ENCODE peak calls at places on chromosomes 12 and 14, in six cellular contexts. F, O, I, K, H and V are unnamed samples.

GRCh38 chr12:26122681-26123481 is 2.0 kb downstream of the BHLHE41 start:
- DNase-seq in F (peak; percentile 26), O (no peak), K (peak; percentile 74), I (no peak), H (peak; percentile 33), V (peak; percentile 61)

GRCh38 chr14:20469890-20470858 is 968 bp downstream of the PNP start:
- DNase-seq in O (peak; percentile 45), H (peak; percentile 69), I (peak; percentile 47), K (peak; percentile 24), F (no peak), V (peak; percentile 48)

GRCh38 chr12:5059358-5059757 is 15.7 kb downstream of the KCNA5 start:
- DNase-seq in O (no peak), K (no peak), F (no peak), I (no peak), H (no peak), V (no peak)

GRCh38 chr12:27821259-27821973 is 41.4 kb upstream of the MANSC4 start:
- DNase-seq in F (peak; percentile 70), I (peak; percentile 67), O (peak; percentile 77), H (peak; percentile 79), K (peak; percentile 51), V (peak; percentile 96)

GRCh38 chr14:63933110-63933509 is 80.3 kb downstream of the SYNE2 start:
- DNase-seq in O (no peak), H (no peak), F (no peak), K (no peak), I (no peak), V (no peak)

GRCh38 chr12:50043854-50044253 is 13.5 kb upstream of the ASIC1 start:
- DNase-seq in I (no peak), F (no peak), H (no peak), K (no peak), O (no peak), V (no peak)

GRCh38 chr14:99686557-99687283 is 2.6 kb downstream of the CYP46A1 start:
- DNase-seq in K (no peak), H (no peak), F (no peak), I (no peak), O (no peak), V (no peak)

GRCh38 chr12:93427779-93428564 is 13.8 kb downstream of the UBE2N start:
- DNase-seq in I (no peak), K (no peak), F (no peak), O (no peak), H (no peak), V (no peak)

GRCh38 chr12:27984275-27984674 is 11.7 kb upstream of the PTHLH start:
- DNase-seq in K (no peak), F (peak; percentile 27), I (no peak), H (peak; percentile 60), O (no peak), V (no peak)

GRCh38 chr12:122072031-122072970 is 6.3 kb upstream of the MLXIP start:
- DNase-seq in I (no peak), H (peak; percentile 66), O (no peak), F (no peak), K (peak; percentile 83), V (no peak)

GRCh38 chr12:109092484-109093021 is 719 bp downstream of the ALKBH2 start:
- DNase-seq in H (no peak), K (peak; percentile 22), I (no peak), F (no peak), O (no peak), V (no peak)

GRCh38 chr14:68806526-68807147 is 13.8 kb upstream of the ZFP36L1 start:
- DNase-seq in O (no peak), K (peak; percentile 37), F (no peak), H (no peak), I (no peak), V (no peak)

GRCh38 chr14:74712499-74713394 is at the start of the genes AREL1 and FCF1:
- DNase-seq in F (peak; percentile 79), O (peak; percentile 85), K (peak; percentile 90), H (peak; percentile 97), I (peak; percentile 90), V (peak; percentile 98)

DNA sequence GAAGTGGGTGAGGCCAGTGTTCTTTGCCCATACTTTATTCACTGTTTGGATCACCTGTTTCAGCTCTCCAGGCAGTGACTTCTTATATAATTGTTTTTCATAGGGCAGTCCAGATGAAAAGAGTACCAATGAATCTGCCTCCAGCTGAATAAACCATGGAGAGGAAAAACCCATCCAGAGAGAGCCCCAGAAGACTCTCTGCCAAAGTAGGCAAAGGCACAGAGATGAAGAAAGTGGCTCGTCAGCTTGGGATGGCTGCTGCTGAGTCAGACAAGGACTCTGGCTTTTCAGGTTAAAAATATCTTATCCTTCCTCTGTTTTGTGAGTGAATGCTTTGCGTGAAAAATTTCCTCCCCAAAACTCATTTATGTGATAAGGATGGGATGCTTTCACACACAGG is 7.5 kb downstream of the CIPC start:
- DNase-seq in I (no peak), O (no peak), K (no peak), H (no peak), F (no peak), V (no peak)
- H3K4me2 ChIP-seq in I (no peak overlapping the region), O (no peak overlapping the region), K (no peak overlapping the region), H (no peak overlapping the region), F (no peak overlapping the region), V (peak overlapping the region; percentile 25)

DNA sequence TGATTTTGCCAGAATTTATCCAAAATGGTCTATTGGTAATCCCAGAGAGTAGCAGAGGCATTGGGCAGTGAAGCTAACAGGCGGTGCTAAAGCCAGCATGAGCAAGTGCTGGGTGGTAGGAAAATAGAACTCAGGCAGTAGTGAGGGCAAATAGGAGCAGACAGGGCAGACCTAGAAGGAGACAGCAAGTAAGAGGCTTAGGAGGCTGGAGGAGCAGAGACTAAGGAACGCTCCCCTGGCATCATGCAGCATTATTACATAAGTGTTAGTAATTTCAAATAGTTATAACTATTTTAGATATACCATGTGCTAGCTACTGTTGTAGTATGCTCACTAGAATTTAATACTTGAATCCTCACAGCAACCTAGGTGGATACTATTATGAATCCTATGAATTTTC is 128.0 kb upstream of the DNM1L start:
- DNase-seq in O (no peak), K (no peak), F (no peak), I (no peak), H (no peak), V (no peak)
- H3K4me1 ChIP-seq in O (no peaks in the 10 kb centered on the region), K (no peaks in the 10 kb centered on the region), F (no peaks in the 10 kb centered on the region), I (peaks cover 12% of the 10 kb centered on the region), H (peaks cover 2% of the 10 kb centered on the region), V (peaks cover 30% of the 10 kb centered on the region)

GRCh38 chr14:58288106-58288792 is 10.1 kb upstream of the ARID4A start:
- DNase-seq in H (no peak), K (no peak), F (no peak), O (no peak), I (no peak), V (no peak)
- TF ChIP-seq REST in H (no peak), K (no peak), F (no peak), O (no peak), I (no peak), V (no peak)

DNA sequence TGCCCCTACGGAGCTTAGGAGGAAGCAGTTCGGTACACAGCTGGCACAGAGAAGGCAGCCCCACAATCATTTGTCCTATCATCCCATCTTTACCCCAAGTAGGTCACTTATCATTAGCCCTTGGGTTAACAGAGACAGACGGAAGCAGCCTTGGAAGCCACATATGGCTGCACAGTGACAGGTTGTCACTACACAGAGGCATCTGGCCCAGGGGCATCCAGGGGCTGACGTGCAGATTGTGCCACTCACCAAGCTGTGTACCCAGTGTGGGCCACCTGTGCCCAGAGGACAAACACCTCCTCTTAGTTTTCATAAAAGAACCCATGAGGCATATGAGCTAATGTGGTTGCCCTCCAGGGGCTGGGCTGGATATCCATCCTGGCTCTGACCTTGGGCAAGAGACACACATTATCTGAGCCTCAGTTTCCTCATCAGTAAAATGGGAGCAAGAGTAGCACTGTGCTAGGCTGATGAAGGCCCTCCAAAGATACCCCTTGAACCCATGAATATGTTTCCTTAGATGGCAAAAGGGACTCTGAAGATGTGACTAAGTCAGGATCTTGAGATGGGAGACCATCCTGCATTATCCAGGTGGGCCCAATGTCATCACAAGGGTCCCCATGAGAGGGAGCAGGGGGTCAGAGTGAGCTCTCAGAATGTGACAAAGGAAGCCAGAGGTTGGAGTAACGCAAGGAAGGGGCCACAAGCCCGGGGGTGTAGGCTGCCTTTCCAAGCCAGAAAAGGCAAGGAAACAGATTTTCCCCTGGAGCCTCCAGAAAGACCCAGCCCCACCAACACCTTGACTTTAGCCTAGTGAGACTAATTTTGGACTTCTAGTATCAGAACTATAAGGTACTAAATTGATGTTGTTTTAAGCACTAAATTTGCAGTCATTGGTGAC is 64.6 kb downstream of the C14orf132 start:
- DNase-seq in H (no peak), I (no peak), O (no peak), F (no peak), K (peak; percentile 59), V (no peak)
- H3K4me2 ChIP-seq in H (peak overlapping the region; percentile 15), I (no peak overlapping the region), O (no peak overlapping the region), F (no peak overlapping the region), K (no peak overlapping the region), V (no peak overlapping the region)

GRCh38 chr12:104181313-104181712 is 34.3 kb upstream of the TXNRD1 start:
- DNase-seq in O (no peak), I (no peak), H (no peak), K (no peak), F (no peak), V (no peak)

GRCh38 chr12:104182144-104182543 is 33.4 kb upstream of the TXNRD1 start:
- DNase-seq in O (no peak), F (no peak), K (no peak), H (no peak), I (no peak), V (no peak)

GRCh38 chr12:104180389-104180788 is 35.2 kb upstream of the TXNRD1 start:
- DNase-seq in O (no peak), F (no peak), I (no peak), K (no peak), H (no peak), V (no peak)

GRCh38 chr12:104183443-104183842 is 32.1 kb upstream of the TXNRD1 start:
- DNase-seq in I (no peak), H (no peak), F (no peak), O (no peak), K (no peak), V (no peak)

GRCh38 chr12:104182621-104183378 is 32.8 kb upstream of the TXNRD1 start:
- DNase-seq in I (no peak), F (no peak), O (no peak), H (no peak), K (no peak), V (no peak)
- H3K4me1 ChIP-seq in I (peaks cover 13% of the 10 kb centered on the region), F (peaks cover 5% of the 10 kb centered on the region), O (peaks cover 15% of the 10 kb centered on the region), H (peaks cover 52% of the 10 kb centered on the region), K (peaks cover 5% of the 10 kb centered on the region), V (no peaks in the 10 kb centered on the region)

DNA sequence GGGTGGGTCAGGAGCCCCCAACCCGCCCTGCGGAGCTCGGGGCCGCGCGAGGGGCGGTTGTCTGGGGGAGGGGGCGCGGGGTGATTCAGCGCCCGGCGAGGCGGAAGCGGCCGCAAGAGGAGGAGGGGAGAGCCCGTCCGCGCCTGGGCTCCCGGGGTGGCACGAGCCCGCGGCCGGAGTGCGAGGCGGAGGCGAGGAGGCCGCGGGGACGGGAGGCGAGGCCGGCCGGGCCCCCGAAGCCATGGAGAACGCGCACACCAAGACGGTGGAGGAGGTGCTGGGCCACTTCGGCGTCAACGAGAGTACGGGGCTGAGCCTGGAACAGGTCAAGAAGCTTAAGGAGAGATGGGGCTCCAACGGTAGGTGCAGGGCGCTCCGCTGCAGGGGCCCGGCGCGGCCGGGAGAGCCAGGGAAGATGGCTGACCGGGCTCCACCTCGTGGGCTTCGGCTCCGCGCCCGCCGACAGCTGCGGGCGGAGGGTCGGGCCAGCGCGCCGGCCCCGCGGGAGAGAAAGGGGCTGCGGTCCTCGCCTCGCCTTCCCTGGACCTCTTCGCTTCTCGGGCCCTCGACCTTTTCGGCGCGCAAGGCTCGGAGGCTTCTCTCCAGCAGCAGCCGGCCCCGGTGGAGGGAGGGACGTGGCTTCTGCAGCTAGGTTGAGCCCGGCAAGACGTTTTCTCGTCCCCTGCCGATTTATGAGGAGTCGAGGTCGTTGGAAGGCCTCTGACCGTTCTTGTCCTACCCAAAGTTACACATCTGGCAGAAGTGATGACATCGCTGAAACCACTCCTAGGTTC is 699 bp downstream of the ATP2A2 start:
- DNase-seq in I (no peak), H (peak; percentile 54), F (no peak), O (no peak), K (peak; percentile 92), V (peak; percentile 70)
- TF ChIP-seq REST in I (no peak), H (no peak), F (peak; percentile 44), O (no peak), K (no peak), V (no peak)

GRCh38 chr14:100778951-100779690 is 46.8 kb upstream of the MEG3 start:
- DNase-seq in H (no peak), K (no peak), O (no peak), I (no peak), F (no peak), V (no peak)
- H3K4me2 ChIP-seq in H (no peak overlapping the region), K (no peak overlapping the region), O (no peak overlapping the region), I (no peak overlapping the region), F (no peak overlapping the region), V (no peak overlapping the region)